ENCODE peak calls at places on chromosomes 1 and 21, in eight cellular contexts. T is K562, G is sigmoid colon, L is suprapubic skin, K is A549, A is transverse colon, X is stomach, F is tibial nerve. H is an unnamed sample.

GRCh38 chr1:152860129-152860528 is 333 bp downstream of the LCE7A start:
- DNase-seq in T (no peak), G (no peak), L (no peak), K (no peak), A (no peak), X (no peak), F (no peak), H (no peak)

GRCh38 chr1:156808186-156809030 is 8.2 kb downstream of the SH2D2A start:
- DNase-seq in T (no peak), G (no peak), L (no peak), K (no peak), A (no peak), X (no peak), F (no peak), H (peak)

GRCh38 chr1:100516854-100517253 is 21.1 kb upstream of the GPR88 start:
- DNase-seq in T (no peak), G (no peak), L (no peak), K (no peak), A (no peak), X (no peak), F (no peak), H (no peak)

GRCh38 chr1:165069829-165070228 is 286.7 kb downstream of the LMX1A start:
- DNase-seq in T (no peak), G (no peak), L (no peak), K (no peak), A (peak), X (no peak), F (no peak), H (no peak)

GRCh38 chr1:180691322-180691721 is 59.5 kb downstream of the XPR1 start:
- DNase-seq in T (no peak), G (no peak), L (no peak), K (no peak), A (no peak), X (no peak), F (no peak), H (no peak)

GRCh38 chr1:8078176-8078671 is 52.1 kb upstream of the ERRFI1 start:
- DNase-seq in T (no peak), G (no peak), L (no peak), K (no peak), A (no peak), X (no peak), F (no peak), H (no peak)

GRCh38 chr1:15354580-15354965 is 55.1 kb upstream of the EFHD2 start:
- DNase-seq in T (no peak), G (no peak), L (no peak), K (no peak), A (no peak), X (no peak), F (no peak), H (no peak)

GRCh38 chr1:234272656-234273312 is 100.5 kb upstream of the COA6 start:
- DNase-seq in T (no peak), G (no peak), L (no peak), K (no peak), A (no peak), X (no peak), F (no peak), H (no peak)

GRCh38 chr1:89939059-89939570 is 55.8 kb upstream of the ZNF326 start:
- DNase-seq in T (no peak), G (no peak), L (no peak), K (no peak), A (no peak), X (no peak), F (no peak), H (no peak)

GRCh38 chr1:209720826-209721225 is 16.2 kb downstream of the HSD11B1 start:
- DNase-seq in T (no peak), G (no peak), L (no peak), K (no peak), A (no peak), X (no peak), F (no peak), H (no peak)

GRCh38 chr21:42431196-42431595 is 27.5 kb downstream of the UBASH3A start:
- DNase-seq in T (no peak), G (no peak), L (no peak), K (no peak), A (no peak), X (no peak), F (no peak), H (no peak)

GRCh38 chr21:34695434-34695833 is 26.6 kb downstream of the CLIC6 start:
- DNase-seq in T (no peak), G (no peak), L (no peak), K (no peak), A (no peak), X (no peak), F (no peak), H (no peak)

GRCh38 chr1:11918779-11919519 is 7.3 kb downstream of the KIAA2013 start:
- DNase-seq in T (no peak), G (peak), L (no peak), K (no peak), A (no peak), X (no peak), F (no peak), H (no peak)

GRCh38 chr1:229030642-229031390 is 240.1 kb upstream of the RAB4A start:
- DNase-seq in T (no peak), G (no peak), L (no peak), K (no peak), A (no peak), X (peak), F (no peak), H (no peak)

GRCh38 chr21:16773206-16773605 is 739.6 kb upstream of the CXADR start:
- DNase-seq in T (no peak), G (no peak), L (no peak), K (no peak), A (no peak), X (no peak), F (no peak), H (no peak)

GRCh38 chr1:116415699-116416533 is 42.9 kb downstream of the ATP1A1 start:
- DNase-seq in T (peak), G (no peak), L (no peak), K (no peak), A (no peak), X (no peak), F (no peak), H (no peak)

GRCh38 chr21:20994790-20995189 is 3.4 kb upstream of the NCAM2 start:
- DNase-seq in T (no peak), G (no peak), L (no peak), K (no peak), A (no peak), X (no peak), F (no peak), H (no peak)

GRCh38 chr1:145957443-145958319 is at the start of gene LIX1L:
- DNase-seq in T (peak), G (peak), L (peak), K (peak), A (peak), X (peak), F (peak), H (peak)

GRCh38 chr1:94327001-94327685 is 89.8 kb upstream of the ARHGAP29 start:
- DNase-seq in T (no peak), G (peak), L (peak), K (no peak), A (no peak), X (peak), F (peak), H (no peak)

GRCh38 chr1:193537266-193538003 is 351.0 kb upstream of the B3GALT2 start:
- DNase-seq in T (no peak), G (no peak), L (no peak), K (no peak), A (peak), X (no peak), F (no peak), H (no peak)

GRCh38 chr1:18962121-18962721 is 5.7 kb upstream of the IFFO2 start:
- DNase-seq in T (no peak), G (peak), L (peak), K (no peak), A (peak), X (no peak), F (peak), H (no peak)

GRCh38 chr1:42206164-42206563 is 41.6 kb upstream of the GUCA2A start:
- DNase-seq in T (no peak), G (no peak), L (no peak), K (no peak), A (no peak), X (no peak), F (no peak), H (no peak)

GRCh38 chr1:206895320-206895719 is 1.9 kb upstream of the IL24 start:
- DNase-seq in T (no peak), G (no peak), L (no peak), K (no peak), A (no peak), X (no peak), F (no peak), H (no peak)

GRCh38 chr1:229089586-229090208 is 181.2 kb upstream of the RAB4A start:
- DNase-seq in T (no peak), G (no peak), L (no peak), K (no peak), A (no peak), X (no peak), F (no peak), H (no peak)

GRCh38 chr1:21610989-21611388 is 58.2 kb downstream of the RAP1GAP start:
- DNase-seq in T (no peak), G (no peak), L (no peak), K (no peak), A (no peak), X (no peak), F (no peak), H (no peak)

GRCh38 chr1:12615166-12615915 is 2.7 kb downstream of the DHRS3 start:
- DNase-seq in T (no peak), G (peak), L (no peak), K (no peak), A (no peak), X (no peak), F (no peak), H (no peak)

GRCh38 chr1:24294228-24294672 is 24.9 kb upstream of the GRHL3 start:
- DNase-seq in T (no peak), G (peak), L (peak), K (peak), A (peak), X (no peak), F (peak), H (no peak)

GRCh38 chr1:176444286-176444685 is 18.7 kb upstream of the PAPPA2 start:
- DNase-seq in T (no peak), G (no peak), L (no peak), K (no peak), A (no peak), X (no peak), F (no peak), H (no peak)

GRCh38 chr1:44485933-44486475 is 80.9 kb downstream of the RNF220 start:
- DNase-seq in T (peak), G (no peak), L (no peak), K (no peak), A (no peak), X (no peak), F (no peak), H (no peak)

GRCh38 chr1:17437260-17438175 is 2.0 kb downstream of the RCC2 start:
- DNase-seq in T (peak), G (no peak), L (no peak), K (no peak), A (peak), X (peak), F (no peak), H (no peak)

GRCh38 chr1:6222644-6223043 is 13.1 kb downstream of the ICMT start:
- DNase-seq in T (no peak), G (no peak), L (no peak), K (no peak), A (peak), X (no peak), F (peak), H (no peak)

GRCh38 chr1:154502066-154502741 is at the start of the genes SHE and TDRD10:
- DNase-seq in T (no peak), G (no peak), L (peak), K (no peak), A (peak), X (no peak), F (no peak), H (peak)
- TF ChIP-seq EP300 in T (no peak), G (no peak), L (no peak), K (no peak), A (no peak), X (no peak), F (no peak), H (no peak)

DNA sequence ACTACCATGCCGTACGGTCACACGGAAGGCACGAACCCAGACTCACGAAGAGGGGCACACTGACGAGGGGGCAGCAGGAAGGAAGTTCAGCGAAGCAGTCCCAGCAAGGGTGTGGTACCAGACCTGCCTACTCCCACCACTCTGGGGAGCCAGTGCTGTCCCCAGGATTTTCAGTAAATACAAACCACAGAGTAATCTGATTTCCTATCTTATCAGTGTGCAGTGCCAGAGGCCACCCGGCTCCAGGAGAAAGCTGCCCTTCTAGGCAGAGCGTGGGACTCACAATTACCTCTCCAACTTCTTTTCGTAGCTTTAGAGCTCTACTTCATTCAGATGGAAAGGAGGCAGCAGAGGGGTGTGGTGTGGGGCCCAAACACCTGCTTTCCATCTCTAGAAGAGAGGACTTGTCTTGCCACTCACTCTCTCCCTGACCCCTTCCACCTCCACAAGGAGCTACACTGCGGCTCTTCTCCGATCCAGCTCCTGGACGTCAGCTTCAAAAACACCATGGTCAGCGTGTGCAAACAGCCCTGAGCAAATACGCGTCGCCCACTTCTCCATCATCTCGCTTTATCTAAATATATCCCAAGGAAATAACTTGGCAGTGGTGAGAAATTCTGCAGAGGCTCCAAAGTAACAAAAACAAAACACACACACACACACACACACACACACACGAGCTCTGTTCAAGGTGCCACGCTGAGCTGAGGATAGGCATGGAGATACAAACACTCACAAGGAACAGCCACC is 98.5 kb downstream of the MRPL37 start:
- DNase-seq in T (no peak), G (no peak), L (no peak), K (no peak), A (no peak), X (peak), F (no peak), H (no peak)
- H3K4me3 ChIP-seq in T (no peak), G (no peak), L (no peak), K (no peak), A (no peak), X (peak), F (no peak), H (no peak)

GRCh38 chr1:72846476-72846875 is 564.1 kb upstream of the NEGR1 start:
- DNase-seq in T (no peak), G (no peak), L (no peak), K (no peak), A (no peak), X (no peak), F (no peak), H (no peak)

GRCh38 chr1:72845981-72846380 is 563.6 kb upstream of the NEGR1 start:
- DNase-seq in T (no peak), G (no peak), L (no peak), K (no peak), A (no peak), X (no peak), F (no peak), H (no peak)

GRCh38 chr1:72848997-72849396 is 566.7 kb upstream of the NEGR1 start:
- DNase-seq in T (no peak), G (no peak), L (no peak), K (no peak), A (no peak), X (no peak), F (no peak), H (no peak)

GRCh38 chr1:72846891-72847290 is 564.6 kb upstream of the NEGR1 start:
- DNase-seq in T (no peak), G (no peak), L (no peak), K (no peak), A (no peak), X (no peak), F (no peak), H (no peak)

GRCh38 chr1:72845342-72845741 is 563.0 kb upstream of the NEGR1 start:
- DNase-seq in T (no peak), G (no peak), L (no peak), K (no peak), A (no peak), X (no peak), F (no peak), H (no peak)
- TF ChIP-seq CTCF in T (no peak), G (no peak), L (no peak), K (no peak), A (no peak), X (no peak), F (no peak), H (no peak)

DNA sequence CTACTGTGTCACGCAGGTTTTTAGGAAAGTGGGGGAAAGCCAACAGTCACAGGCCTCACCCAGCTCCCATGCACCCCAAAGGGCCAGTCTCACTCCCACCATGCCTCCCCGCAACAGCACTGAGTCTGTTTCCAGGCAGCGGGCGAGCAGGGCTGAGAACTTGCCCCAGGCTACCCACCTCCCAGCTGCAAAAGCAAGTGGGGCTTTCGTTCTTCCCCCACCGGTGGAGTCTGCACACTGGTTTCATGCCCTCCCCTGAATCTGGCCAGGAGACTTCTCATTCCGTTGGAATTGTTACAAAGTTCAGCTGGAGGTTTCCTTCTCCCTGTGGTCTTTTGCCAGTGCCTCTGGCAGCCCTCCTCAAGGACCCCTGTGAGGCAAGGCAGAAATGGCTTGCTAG is 53.6 kb upstream of the KCNJ15 start:
- DNase-seq in T (no peak), G (no peak), L (no peak), K (no peak), A (no peak), X (no peak), F (no peak), H (no peak)
- TF ChIP-seq EP300 in T (no peak), G (no peak), L (no peak), K (no peak), A (no peak), X (no peak), F (no peak), H (no peak)

DNA sequence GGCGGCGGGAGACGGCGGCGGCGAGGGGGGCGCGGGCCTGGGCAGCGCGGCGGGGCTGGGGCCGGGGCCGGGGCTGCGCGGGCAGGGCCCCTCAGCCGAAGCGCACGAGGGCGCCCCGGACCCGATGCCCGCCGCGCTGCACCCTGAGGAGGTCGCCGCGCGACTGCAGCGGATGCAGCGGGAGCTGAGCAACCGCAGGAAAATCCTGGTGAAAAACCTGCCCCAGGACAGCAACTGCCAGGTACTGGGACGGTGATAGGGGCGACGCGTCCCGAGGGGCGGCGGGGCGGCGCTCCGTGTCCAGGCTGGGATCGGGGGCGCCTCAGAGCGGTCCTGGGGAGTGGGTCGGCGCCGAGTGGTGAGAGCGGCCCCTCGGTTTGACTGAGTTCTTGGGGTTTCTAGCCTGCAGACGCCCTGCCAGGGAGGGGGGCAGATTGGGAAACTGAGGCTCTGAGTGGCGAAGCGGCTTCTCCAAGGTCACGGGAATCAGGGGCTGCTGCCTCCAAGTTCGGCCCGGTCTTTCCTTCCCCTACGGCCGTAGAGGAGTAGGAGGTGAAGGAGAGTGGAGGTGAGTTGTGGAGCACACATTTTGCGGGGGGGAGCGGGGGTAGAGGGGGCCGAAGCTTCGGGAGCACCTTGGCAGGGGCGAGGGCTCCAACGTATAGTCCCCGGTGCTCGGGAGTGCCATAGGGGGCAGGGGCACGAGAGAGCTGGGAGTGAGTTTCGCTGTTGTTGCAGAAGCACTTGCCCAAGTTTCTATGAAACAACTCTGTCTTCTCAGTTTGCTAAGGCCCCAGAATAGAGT is 508 bp downstream of the RAVER2 start:
- DNase-seq in T (no peak), G (peak), L (peak), K (peak), A (peak), X (peak), F (peak), H (no peak)
- H3K4me3 ChIP-seq in T (peak), G (peak), L (peak), K (peak), A (peak), X (peak), F (peak), H (peak)

H was measured in upper lobe of left lung.